ENCODE peak calls at places on chromosome 7, in nine cellular contexts. I is endothelial cell, U is Calu3, Z is neural progenitor cell, D is PC-9, Y is breast epithelium, F is AG04449, A is heart right ventricle, M is WTC11. X is an unnamed sample.

GRCh38 chr7:10940748-10941358 is 32.8 kb upstream of the PHF14 start:
- DNase-seq in U (no peak), M (no peak), I (no peak), Z (no peak), A (no peak), Y (no peak), F (no peak), D (no peak), X (peak)

GRCh38 chr7:140876519-140877248 is 48.0 kb downstream of the BRAF start:
- DNase-seq in M (no peak), F (peak), D (peak), I (no peak), U (no peak), A (no peak), Y (no peak), Z (no peak), X (no peak)

GRCh38 chr7:128108129-128108528 is 76.9 kb upstream of the LRRC4 start:
- DNase-seq in Y (peak), M (no peak), I (no peak), D (no peak), U (no peak), A (no peak), F (no peak), Z (no peak), X (no peak)

GRCh38 chr7:7570584-7570983 is 3.9 kb downstream of the MIOS start:
- DNase-seq in Y (no peak), I (no peak), F (no peak), Z (no peak), U (no peak), A (no peak), M (no peak), D (no peak), X (no peak)

GRCh38 chr7:123054357-123055133 is 59.0 kb upstream of the TAS2R16 start:
- DNase-seq in M (peak), D (no peak), Z (peak), U (peak), Y (no peak), F (no peak), I (peak), A (peak), X (no peak)

GRCh38 chr7:141265668-141266067 is 191.8 kb downstream of the TMEM178B start:
- DNase-seq in U (no peak), Y (no peak), M (no peak), I (no peak), A (no peak), F (no peak), Z (no peak), D (no peak), X (no peak)

GRCh38 chr7:127897704-127898454 is 133.4 kb downstream of the LRRC4 start:
- DNase-seq in Y (no peak), Z (no peak), D (no peak), M (no peak), F (no peak), U (no peak), A (no peak), I (no peak), X (peak)

GRCh38 chr7:22356855-22357310 is at the start of gene RAPGEF5:
- DNase-seq in I (peak), F (no peak), D (no peak), A (no peak), Y (peak), M (peak), Z (peak), U (peak), X (peak)

GRCh38 chr7:146830686-146831085 is 714.1 kb downstream of the CNTNAP2 start:
- DNase-seq in Z (no peak), D (no peak), F (no peak), M (no peak), I (no peak), A (no peak), Y (no peak), U (no peak), X (no peak)

GRCh38 chr7:99132922-99133321 is 11.0 kb downstream of the SMURF1 start:
- DNase-seq in F (no peak), U (no peak), I (no peak), Z (no peak), Y (no peak), M (no peak), A (no peak), D (no peak), X (peak)

GRCh38 chr7:81688622-81689411 is 81.0 kb downstream of the HGF start:
- DNase-seq in D (no peak), F (no peak), M (no peak), U (no peak), A (no peak), Z (peak), I (no peak), Y (no peak), X (no peak)

GRCh38 chr7:50603288-50603687 is 38.1 kb upstream of the DDC start:
- DNase-seq in F (no peak), I (no peak), Z (no peak), Y (no peak), U (no peak), D (no peak), A (no peak), M (no peak), X (no peak)

GRCh38 chr7:141150465-141150864 is 76.6 kb downstream of the TMEM178B start:
- DNase-seq in I (no peak), Y (no peak), M (no peak), Z (no peak), A (peak), U (no peak), F (no peak), D (no peak), X (no peak)

GRCh38 chr7:138527746-138528223 is 67.7 kb downstream of the TRIM24 start:
- DNase-seq in D (no peak), U (peak), Z (peak), Y (no peak), F (no peak), I (no peak), A (peak), M (no peak), X (peak)

DNA sequence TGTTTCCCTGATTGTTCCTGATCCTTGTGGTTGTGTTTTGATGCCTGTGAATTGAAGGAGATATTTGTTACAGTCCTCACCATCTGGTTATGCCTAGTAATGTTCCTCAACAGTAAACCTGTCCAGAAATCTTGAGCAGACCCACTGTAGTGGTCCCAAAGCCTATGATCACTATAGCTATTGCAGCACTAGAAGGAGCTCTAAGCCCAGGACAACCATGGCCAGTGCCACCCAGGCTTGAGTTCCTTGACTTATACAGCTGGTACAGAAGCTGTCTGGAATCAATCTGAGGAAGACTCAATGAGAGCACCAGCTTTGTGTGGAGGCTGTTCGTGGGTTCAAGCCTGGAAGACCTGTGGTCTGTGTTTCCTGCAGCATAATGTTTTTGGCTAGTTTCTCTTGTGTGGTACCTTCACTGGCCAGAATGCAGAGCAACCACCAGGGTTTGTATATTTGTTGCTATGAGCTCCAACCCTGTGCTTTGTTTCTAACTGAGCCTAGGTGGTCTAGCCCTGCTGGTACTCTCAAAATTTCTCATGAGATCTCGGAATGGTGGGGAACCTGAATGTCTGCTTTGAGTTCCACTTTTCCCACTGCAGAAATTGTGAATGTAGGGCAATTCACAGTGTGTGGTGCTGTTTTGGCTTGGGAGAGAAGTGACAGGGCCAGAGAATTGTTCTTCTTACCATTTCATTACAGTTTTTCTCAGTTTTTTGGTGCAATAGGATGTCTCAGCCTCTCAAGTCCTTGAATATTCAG is 355.2 kb downstream of the SUGCT start:
- DNase-seq in M (no peak), A (no peak), I (no peak), D (no peak), Z (no peak), U (no peak), F (no peak), Y (no peak), X (no peak)
- TF ChIP-seq CTCF in M (no peak), A (no peak), I (no peak), D (no peak), Z (no peak), U (no peak), F (no peak), Y (no peak), X (no peak)

DNA sequence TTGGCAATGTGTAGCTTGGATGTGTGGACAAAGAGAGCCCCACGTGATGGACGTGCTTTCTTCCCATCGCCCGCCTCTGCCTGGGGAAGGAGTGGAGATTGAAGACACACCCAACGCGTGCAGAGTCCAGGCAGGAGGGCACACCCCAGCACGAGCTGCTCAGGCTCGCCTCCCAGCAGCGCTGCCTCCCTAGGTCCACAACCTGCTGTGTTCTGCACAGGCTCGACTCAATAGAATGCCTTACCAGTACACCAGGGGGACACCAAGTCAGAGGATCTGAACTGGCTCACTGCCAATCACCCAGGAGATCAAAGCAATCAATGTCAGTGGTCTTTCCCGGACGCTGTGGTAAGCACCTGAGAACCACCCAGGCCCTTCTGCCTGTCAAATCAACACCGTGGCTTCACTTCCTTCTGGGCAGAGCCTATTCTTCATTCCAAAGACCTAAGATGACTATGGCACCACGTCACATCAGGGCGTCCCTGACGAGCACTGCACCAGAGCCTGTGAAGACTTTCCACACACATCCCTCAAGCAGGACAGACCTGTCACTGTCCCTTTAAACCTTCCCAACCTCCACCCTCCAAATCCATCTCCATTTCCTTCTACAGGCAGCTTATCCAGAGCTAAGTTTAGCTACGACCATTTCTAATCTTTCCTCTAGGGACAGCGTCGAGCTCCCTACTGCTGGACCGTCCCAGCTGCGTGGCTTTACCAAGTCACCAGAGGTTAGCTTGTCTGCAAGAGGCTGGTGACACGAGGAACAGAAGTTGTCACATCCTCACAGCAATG is 72.3 kb downstream of the AMZ1 start:
- DNase-seq in Z (peak), D (peak), A (peak), M (peak), I (peak), U (peak), Y (no peak), F (no peak), X (peak)
- TF ChIP-seq CTCF in Z (peak), D (peak), A (peak), M (peak), I (peak), U (no peak), Y (peak), F (peak), X (peak)

GRCh38 chr7:83947260-83947659 is 247.3 kb downstream of the SEMA3A start:
- DNase-seq in A (no peak), Z (peak), Y (no peak), F (no peak), U (peak), D (no peak), I (peak), M (peak), X (peak)
- TF ChIP-seq CTCF in A (peak), Z (peak), Y (no peak), F (peak), U (peak), D (no peak), I (no peak), M (peak), X (peak)

GRCh38 chr7:18357691-18358090 is 137.9 kb upstream of the HDAC9 start:
- DNase-seq in A (no peak), D (no peak), Y (no peak), I (no peak), F (no peak), M (no peak), U (no peak), Z (peak), X (no peak)
- TF ChIP-seq CTCF in A (peak), D (peak), Y (no peak), I (peak), F (peak), M (no peak), U (peak), Z (peak), X (no peak)

GRCh38 chr7:43942997-43943701 is 16.9 kb downstream of the UBE2D4 start:
- DNase-seq in Y (no peak), F (no peak), Z (peak), M (no peak), D (peak), U (peak), I (no peak), A (no peak), X (no peak)
- TF ChIP-seq CTCF in Y (no peak), F (no peak), Z (peak), M (no peak), D (peak), U (peak), I (no peak), A (no peak), X (no peak)

DNA sequence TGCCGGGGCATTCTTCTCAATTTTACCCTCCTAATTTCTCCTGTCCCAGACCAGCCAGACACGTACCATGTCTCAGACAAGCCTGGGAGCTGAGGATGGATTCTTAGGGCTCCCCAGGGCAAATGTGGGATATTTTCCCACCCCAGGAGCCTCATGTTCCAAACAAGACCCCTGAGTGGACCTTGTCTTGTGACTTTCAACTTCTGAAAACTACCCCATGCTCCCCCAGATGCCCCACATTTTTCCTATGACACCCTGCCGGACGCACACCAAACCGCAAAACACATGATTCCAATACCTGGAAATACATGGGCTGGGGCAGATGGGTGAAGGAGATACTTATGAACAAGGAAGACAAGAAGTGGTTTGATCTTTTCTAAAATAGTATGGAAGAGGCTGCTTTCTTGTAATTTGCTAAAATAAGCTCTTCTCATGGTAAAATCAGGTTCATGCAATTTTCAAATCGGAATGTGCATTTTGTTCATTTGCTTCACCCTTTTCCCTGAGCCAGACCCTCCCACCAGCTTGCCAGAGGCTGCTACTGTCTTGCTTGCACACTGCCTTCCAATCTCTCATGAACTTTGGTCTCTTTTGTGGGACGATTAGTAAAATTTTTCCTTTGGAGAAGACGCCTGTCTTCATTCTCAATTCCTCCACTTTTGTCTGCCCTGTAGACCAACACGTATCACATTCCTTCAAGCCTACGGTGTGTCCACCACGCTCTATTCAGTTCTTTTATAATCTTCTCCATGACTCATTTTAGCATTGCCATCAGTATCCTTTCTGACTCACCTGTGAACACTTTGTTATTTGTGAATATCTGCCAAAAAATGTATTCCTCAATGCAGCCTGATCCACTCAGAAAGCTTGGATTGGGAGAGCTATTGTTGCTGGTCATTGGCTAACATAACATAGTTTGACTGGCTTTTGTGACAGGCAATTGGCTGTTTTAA is 1.1 kb downstream of the GIMAP5 start:
- DNase-seq in I (no peak), Y (no peak), F (no peak), M (no peak), D (peak), Z (no peak), A (no peak), U (no peak), X (peak)
- TF ChIP-seq CTCF in I (no peak), Y (no peak), F (no peak), M (no peak), D (no peak), Z (no peak), A (no peak), U (no peak), X (no peak)

GRCh38 chr7:64307254-64308018 is 6.3 kb upstream of the ZNF736 start:
- DNase-seq in Y (peak), M (no peak), Z (no peak), D (peak), A (peak), I (peak), U (peak), F (no peak), X (peak)
- TF ChIP-seq CTCF in Y (peak), M (no peak), Z (no peak), D (no peak), A (no peak), I (no peak), U (no peak), F (no peak), X (peak)

DNA sequence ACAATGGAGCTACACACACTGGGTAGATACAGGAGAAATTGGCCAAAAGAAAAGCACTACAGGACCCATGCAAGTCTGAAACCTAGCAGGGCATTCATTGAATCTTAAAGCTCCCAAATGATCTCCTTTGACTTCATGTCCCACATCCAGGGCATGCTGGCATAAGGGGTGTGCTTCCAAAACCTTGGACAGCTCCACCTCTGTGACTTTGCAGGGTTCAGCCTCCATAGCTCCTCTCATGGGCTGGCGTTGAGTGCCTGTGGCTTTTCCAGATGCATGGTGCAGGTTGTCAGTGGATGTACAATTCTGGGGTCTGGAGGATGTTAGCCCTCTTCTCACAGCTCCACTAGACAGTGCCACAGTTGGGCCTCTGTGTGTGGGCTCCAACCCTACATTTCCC is 626.3 kb upstream of the POT1 start:
- DNase-seq in M (no peak), Z (peak), F (no peak), A (no peak), Y (no peak), U (no peak), I (no peak), D (no peak), X (no peak)
- TF ChIP-seq CTCF in M (no peak), Z (no peak), F (no peak), A (no peak), Y (no peak), U (no peak), I (no peak), D (no peak), X (no peak)

X was measured in activated CD8-positive, alpha-beta T cell treated with anti-CD3 and anti-CD28 coated beads for 36 hours.